ENCODE peak calls at places on chromosomes 5 and 9, in seven cellular contexts. P, N, H, J, R, A and K are unnamed samples.

GRCh38 chr5:41978686-41979085 is 53.6 kb downstream of the FBXO4 start:
- DNase-seq in J (no peak), P (no peak), H (no peak), R (no peak), N (no peak), A (no peak), K (no peak)

GRCh38 chr5:105195765-105196164 is 1633.2 kb upstream of the NUDT12 start:
- DNase-seq in N (no peak), J (no peak), P (no peak), R (no peak), A (no peak), H (no peak), K (no peak)

GRCh38 chr5:178442361-178443256 is 147.6 kb downstream of the COL23A1 start:
- DNase-seq in A (no peak), N (peak; percentile 39), R (no peak), H (no peak), J (no peak), P (no peak), K (no peak)

GRCh38 chr5:40914835-40915234 is 5.5 kb downstream of the C7 start:
- DNase-seq in J (peak; percentile 55), H (no peak), R (peak; percentile 89), P (peak; percentile 49), A (no peak), N (no peak), K (no peak)

GRCh38 chr9:78866228-78867132 is 569.6 kb downstream of the PSAT1 start:
- DNase-seq in A (no peak), J (peak; percentile 96), H (no peak), P (peak; percentile 97), R (peak; percentile 71), N (no peak), K (no peak)

GRCh38 chr5:136749016-136749415 is 383.7 kb upstream of the TRPC7 start:
- DNase-seq in R (no peak), J (peak; percentile 4), P (peak; percentile 51), H (no peak), N (no peak), A (no peak), K (no peak)

GRCh38 chr5:14134086-14134485 is 9.1 kb upstream of the TRIO start:
- DNase-seq in R (no peak), J (no peak), N (no peak), A (no peak), H (no peak), P (no peak), K (no peak)

GRCh38 chr9:111016046-111017026 is 21.9 kb downstream of the LPAR1 start:
- DNase-seq in P (peak; percentile 73), N (no peak), H (no peak), A (no peak), R (peak; percentile 63), J (peak; percentile 76), K (no peak)

GRCh38 chr5:79582186-79582585 is 30.1 kb upstream of the TENT2 start:
- DNase-seq in P (no peak), R (no peak), N (no peak), J (no peak), A (no peak), H (no peak), K (no peak)

GRCh38 chr9:128073260-128073886 is 5.3 kb downstream of the SLC25A25 start:
- DNase-seq in N (no peak), H (no peak), J (peak; percentile 46), R (peak; percentile 59), P (no peak), A (no peak), K (no peak)

GRCh38 chr9:101586651-101587050 is 8.1 kb downstream of the PPP3R2 start:
- DNase-seq in J (no peak), R (no peak), A (no peak), N (no peak), H (no peak), P (no peak), K (no peak)

GRCh38 chr5:15731686-15732085 is 231.7 kb downstream of the FBXL7 start:
- DNase-seq in N (no peak), A (no peak), J (no peak), R (no peak), P (no peak), H (no peak), K (no peak)

GRCh38 chr9:93493949-93494348 is 40.6 kb upstream of the FAM120AOS start:
- DNase-seq in H (no peak), R (no peak), N (no peak), J (no peak), A (no peak), P (no peak), K (no peak)

GRCh38 chr5:82349651-82350050 is 71.5 kb upstream of the RPS23 start:
- DNase-seq in P (no peak), H (no peak), A (no peak), J (no peak), N (no peak), R (peak; percentile 52), K (no peak)

GRCh38 chr5:112551437-112552018 is 132.5 kb upstream of the EPB41L4A start:
- DNase-seq in H (no peak), A (no peak), J (peak; percentile 72), R (peak; percentile 73), P (peak; percentile 35), N (no peak), K (peak; percentile 21)

GRCh38 chr5:149514512-149514911 is 36.7 kb downstream of the CSNK1A1 start:
- DNase-seq in A (no peak), J (no peak), P (no peak), N (no peak), R (no peak), H (no peak), K (no peak)

GRCh38 chr9:104094534-104095020 is 468 bp downstream of the SMC2 start:
- DNase-seq in R (peak; percentile 17), A (no peak), N (no peak), H (no peak), P (no peak), J (no peak), K (no peak)

GRCh38 chr5:10576121-10576789 is 12.4 kb downstream of the ANKRD33B start:
- DNase-seq in H (no peak), N (no peak), A (peak; percentile 10), P (no peak), J (no peak), R (no peak), K (no peak)

GRCh38 chr5:60312098-60312497 is 387.9 kb downstream of the DEPDC1B start:
- DNase-seq in A (no peak), J (no peak), P (no peak), R (no peak), H (no peak), N (no peak), K (no peak)

GRCh38 chr5:120697147-120697546 is 233.0 kb downstream of the PRR16 start:
- DNase-seq in H (no peak), N (no peak), P (no peak), A (no peak), J (no peak), R (no peak), K (no peak)

GRCh38 chr9:86222667-86223066 is 36.8 kb downstream of the C9orf153 start:
- DNase-seq in H (no peak), P (no peak), J (no peak), R (no peak), A (no peak), N (no peak), K (no peak)

GRCh38 chr5:138650999-138651766 is 76.0 kb upstream of the HSPA9 start:
- DNase-seq in R (no peak), J (no peak), H (no peak), N (no peak), P (no peak), A (no peak), K (no peak)

GRCh38 chr5:138655530-138656245 is 80.5 kb upstream of the HSPA9 start:
- DNase-seq in R (no peak), N (peak; percentile 75), J (no peak), A (no peak), P (no peak), H (no peak), K (no peak)

GRCh38 chr5:138651767-138652117 is 76.5 kb upstream of the HSPA9 start:
- DNase-seq in R (no peak), N (no peak), H (no peak), J (no peak), A (no peak), P (no peak), K (no peak)

GRCh38 chr5:138654281-138654867 is 79.2 kb upstream of the HSPA9 start:
- DNase-seq in R (peak; percentile 75), A (no peak), H (no peak), N (no peak), P (peak; percentile 76), J (peak; percentile 78), K (peak; percentile 61)

GRCh38 chr5:138653502-138653901 is 78.3 kb upstream of the HSPA9 start:
- DNase-seq in R (peak; percentile 35), P (no peak), J (peak; percentile 35), N (no peak), H (no peak), A (no peak), K (no peak)
- TF ChIP-seq CTCF in R (peak; percentile 34), P (peak; percentile 12), J (peak; percentile 42), N (no peak), H (no peak), A (no peak), K (peak; percentile 2)

GRCh38 chr9:136661641-136662325 is 933 bp upstream of the EGFL7 start:
- DNase-seq in P (no peak), R (no peak), A (no peak), H (no peak), J (no peak), N (no peak), K (no peak)
- H3K4me3 ChIP-seq in P (no peak overlapping the region), R (no peak overlapping the region), A (peak overlapping the region; percentile 43), H (no peak overlapping the region), J (no peak overlapping the region), N (no peak overlapping the region), K (no peak overlapping the region)

DNA sequence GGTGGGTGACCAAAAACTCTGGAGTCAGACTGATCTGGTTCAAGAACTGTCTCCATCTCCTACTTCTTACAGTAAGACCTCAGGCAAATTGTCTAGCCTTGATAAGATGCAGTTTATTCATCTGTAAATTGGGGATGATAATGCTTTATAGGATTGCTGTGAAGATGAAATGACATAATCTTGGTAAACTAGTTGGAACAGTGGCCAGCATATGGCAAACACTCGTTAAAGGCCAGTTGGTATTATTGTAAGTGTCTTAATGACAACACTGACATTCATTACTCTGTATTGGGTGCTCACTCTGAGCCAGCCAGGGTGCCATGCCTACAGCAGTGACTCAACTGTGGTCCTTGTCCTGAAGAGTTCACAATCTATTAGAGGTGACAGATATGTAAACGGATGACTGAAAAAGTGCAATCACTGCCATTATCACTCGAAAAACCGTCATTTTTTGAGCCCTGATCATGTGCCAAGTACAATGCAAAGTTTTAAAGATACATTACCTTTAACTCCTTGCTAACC is 84.9 kb upstream of the HSPA9 start:
- DNase-seq in J (no peak), P (no peak), N (no peak), H (no peak), R (no peak), A (no peak), K (no peak)
- TF ChIP-seq CTCF in J (no peak), P (no peak), N (no peak), H (no peak), R (no peak), A (no peak), K (no peak)

GRCh38 chr5:175603987-175604739 is 53.7 kb upstream of the HRH2 start:
- DNase-seq in N (no peak), P (no peak), J (no peak), R (no peak), H (no peak), A (no peak), K (no peak)
- H3K4me3 ChIP-seq in N (no peak overlapping the region), P (no peak overlapping the region), J (no peak overlapping the region), R (no peak overlapping the region), H (no peak overlapping the region), A (no peak overlapping the region), K (no peak overlapping the region)

GRCh38 chr5:96344678-96345612 is 88.1 kb downstream of the PCSK1 start:
- DNase-seq in P (peak; percentile 60), R (peak; percentile 90), H (no peak), A (no peak), N (no peak), J (peak; percentile 86), K (peak; percentile 67)
- TF ChIP-seq CTCF in P (peak; percentile 63), R (peak; percentile 66), H (peak; percentile 53), A (peak; percentile 12), N (no peak), J (peak; percentile 78), K (peak; percentile 56)